ENCODE peak calls at places on chromosome 3, in five cellular contexts. J is HepG2, W is GM12878, A is K562, O is upper lobe of left lung. L is an unnamed sample.

GRCh38 chr3:99878005-99878404 is 60.3 kb downstream of the CMSS1 start:
- ATAC-seq in J (no peak), W (peak), A (peak), O (no peak), L (peak)

GRCh38 chr3:177429066-177429465 is 231.8 kb upstream of the TBL1XR1 start:
- ATAC-seq in J (no peak), W (no peak), A (no peak), O (no peak), L (peak)

GRCh38 chr3:66442254-66443249 is 58.3 kb downstream of the LRIG1 start:
- ATAC-seq in J (peak), W (no peak), A (no peak), O (peak), L (peak)

GRCh38 chr3:147630921-147631320 is 221.8 kb downstream of the ZIC1 start:
- ATAC-seq in J (no peak), W (no peak), A (no peak), O (no peak), L (no peak)

GRCh38 chr3:97421565-97421964 is 343.0 kb upstream of the ARL6 start:
- ATAC-seq in J (no peak), W (no peak), A (no peak), O (no peak), L (no peak)

GRCh38 chr3:110344487-110344886 is 727.1 kb upstream of the NECTIN3 start:
- ATAC-seq in J (peak), W (no peak), A (no peak), O (no peak), L (no peak)

GRCh38 chr3:4935347-4935746 is 43.9 kb upstream of the BHLHE40 start:
- ATAC-seq in J (no peak), W (peak), A (peak), O (no peak), L (no peak)

GRCh38 chr3:123773681-123774431 is 110.3 kb downstream of the MYLK start:
- ATAC-seq in J (peak), W (no peak), A (peak), O (peak), L (peak)

GRCh38 chr3:25429441-25429907 is 1.4 kb downstream of the RARB start:
- ATAC-seq in J (no peak), W (no peak), A (no peak), O (no peak), L (no peak)

GRCh38 chr3:143811602-143812001 is 36.7 kb downstream of the SLC9A9 start:
- ATAC-seq in J (no peak), W (no peak), A (no peak), O (no peak), L (peak)

GRCh38 chr3:168116279-168116678 is 20.6 kb upstream of the GOLIM4 start:
- ATAC-seq in J (no peak), W (peak), A (peak), O (peak), L (peak)

GRCh38 chr3:50689558-50689957 is 14.8 kb downstream of the DOCK3 start:
- ATAC-seq in J (no peak), W (no peak), A (peak), O (no peak), L (no peak)

GRCh38 chr3:153767601-153768558 is 353.3 kb upstream of the ARHGEF26 start:
- ATAC-seq in J (peak), W (peak), A (no peak), O (peak), L (peak)

GRCh38 chr3:53170325-53171108 is 9.5 kb downstream of the PRKCD start:
- ATAC-seq in J (peak), W (peak), A (no peak), O (peak), L (no peak)

GRCh38 chr3:50211930-50212329 is 6.9 kb downstream of the SLC38A3 start:
- ATAC-seq in J (no peak), W (peak), A (no peak), O (no peak), L (no peak)

GRCh38 chr3:55631766-55632331 is 144.7 kb upstream of the WNT5A start:
- ATAC-seq in J (no peak), W (peak), A (no peak), O (no peak), L (no peak)

GRCh38 chr3:23455084-23455483 is 252.0 kb downstream of the UBE2E2 start:
- ATAC-seq in J (no peak), W (no peak), A (no peak), O (no peak), L (peak)

GRCh38 chr3:50600141-50600753 is 11.3 kb downstream of the CISH start:
- ATAC-seq in J (no peak), W (no peak), A (peak), O (no peak), L (no peak)

GRCh38 chr3:12455740-12456139 is 28.5 kb upstream of the TSEN2 start:
- ATAC-seq in J (no peak), W (no peak), A (no peak), O (no peak), L (no peak)

GRCh38 chr3:38139191-38139590 is 730 bp downstream of the MYD88 start:
- ATAC-seq in J (no peak), W (no peak), A (no peak), O (no peak), L (no peak)

GRCh38 chr3:31522152-31522551 is 10.6 kb upstream of the STT3B start:
- ATAC-seq in J (no peak), W (peak), A (peak), O (peak), L (peak)

GRCh38 chr3:128349963-128350599 is 116.6 kb downstream of the DNAJB8 start:
- ATAC-seq in J (no peak), W (no peak), A (no peak), O (peak), L (no peak)

GRCh38 chr3:10522646-10523303 is 17.4 kb upstream of the ATP2B2 start:
- ATAC-seq in J (no peak), W (no peak), A (no peak), O (no peak), L (no peak)

GRCh38 chr3:40477671-40478070 is 749 bp downstream of the ZNF619 start:
- ATAC-seq in J (peak), W (peak), A (peak), O (no peak), L (no peak)

GRCh38 chr3:1195922-1196321 is 103.1 kb downstream of the CNTN6 start:
- ATAC-seq in J (no peak), W (no peak), A (no peak), O (no peak), L (no peak)

GRCh38 chr3:10758304-10759037 is 57.6 kb upstream of the SLC6A11 start:
- ATAC-seq in J (peak), W (peak), A (peak), O (peak), L (peak)

GRCh38 chr3:47976135-47976758 is 40.0 kb downstream of the MAP4 start:
- ATAC-seq in J (no peak), W (peak), A (no peak), O (no peak), L (no peak)

GRCh38 chr3:152151216-152151874 is 117.4 kb upstream of the MBNL1 start:
- ATAC-seq in J (no peak), W (peak), A (no peak), O (no peak), L (no peak)

GRCh38 chr3:111769110-111769509 is 90.0 kb upstream of the PHLDB2 start:
- ATAC-seq in J (peak), W (no peak), A (no peak), O (no peak), L (peak)

GRCh38 chr3:66378256-66378655 is 122.6 kb downstream of the LRIG1 start:
- ATAC-seq in J (no peak), W (peak), A (no peak), O (no peak), L (no peak)

GRCh38 chr3:87710028-87710427 is 348.8 kb downstream of the CGGBP1 start:
- ATAC-seq in J (no peak), W (peak), A (no peak), O (no peak), L (no peak)

GRCh38 chr3:107962946-107963345 is 127.9 kb downstream of the CD47 start:
- ATAC-seq in J (no peak), W (peak), A (no peak), O (no peak), L (no peak)

GRCh38 chr3:51384145-51384729 is 854 bp upstream of the MANF start:
- ATAC-seq in J (peak), W (peak), A (peak), O (peak), L (peak)

GRCh38 chr3:69642606-69643005 is 96.7 kb upstream of the MITF start:
- ATAC-seq in J (no peak), W (no peak), A (no peak), O (no peak), L (no peak)

GRCh38 chr3:183912895-183913579 is 28.4 kb upstream of the PARL start:
- ATAC-seq in J (peak), W (no peak), A (peak), O (no peak), L (no peak)

GRCh38 chr3:25396686-25397085 is 31.4 kb upstream of the RARB start:
- ATAC-seq in J (no peak), W (no peak), A (no peak), O (no peak), L (no peak)

GRCh38 chr3:98147179-98147578 is at the start of gene OR5H14:
- ATAC-seq in J (no peak), W (no peak), A (no peak), O (no peak), L (no peak)

GRCh38 chr3:132573657-132574260 is 23.3 kb upstream of the ACKR4 start:
- ATAC-seq in J (no peak), W (no peak), A (no peak), O (no peak), L (peak)

GRCh38 chr3:75329713-75330112 is 334.4 kb upstream of the FRG2C start:
- ATAC-seq in J (no peak), W (no peak), A (no peak), O (no peak), L (no peak)

DNA sequence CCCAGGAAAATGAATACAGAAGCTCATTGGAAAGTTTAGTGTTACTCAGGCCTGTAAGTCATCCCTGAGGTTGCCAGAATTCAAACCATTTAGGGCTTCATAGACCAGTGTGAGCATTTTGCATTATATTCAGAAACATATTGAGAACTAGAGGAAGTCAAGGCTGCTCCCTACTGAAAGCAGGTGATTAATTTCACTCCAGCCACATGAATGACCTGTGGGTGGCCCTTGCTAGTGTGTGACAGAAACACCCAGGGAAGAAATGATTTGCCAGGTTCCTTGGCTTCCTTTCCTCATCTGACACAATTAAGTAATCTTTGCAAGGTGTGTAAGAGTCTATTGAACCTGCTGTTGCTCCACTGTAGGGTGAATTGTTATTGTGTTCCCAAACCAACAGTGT is 61.8 kb downstream of the GAP43 start:
- ATAC-seq in J (no peak), W (peak), A (no peak), O (no peak), L (no peak)
- TF ChIP-seq EP300 in J (no peak), W (no peak), A (no peak), O (no peak), L (no peak)

GRCh38 chr3:196695849-196696226 is 16.2 kb downstream of the CEP19 start:
- ATAC-seq in J (no peak), W (no peak), A (no peak), O (no peak), L (no peak)
- TF ChIP-seq POLR2AphosphoS5 in J (no peak), W (no peak), A (no peak), O (no peak), L (no peak)

GRCh38 chr3:129482721-129483120 is 42.7 kb downstream of the IFT122 start:
- ATAC-seq in J (peak), W (peak), A (peak), O (no peak), L (no peak)
- TF ChIP-seq CTCF in J (peak), W (no peak), A (peak), O (no peak), L (no peak)

DNA sequence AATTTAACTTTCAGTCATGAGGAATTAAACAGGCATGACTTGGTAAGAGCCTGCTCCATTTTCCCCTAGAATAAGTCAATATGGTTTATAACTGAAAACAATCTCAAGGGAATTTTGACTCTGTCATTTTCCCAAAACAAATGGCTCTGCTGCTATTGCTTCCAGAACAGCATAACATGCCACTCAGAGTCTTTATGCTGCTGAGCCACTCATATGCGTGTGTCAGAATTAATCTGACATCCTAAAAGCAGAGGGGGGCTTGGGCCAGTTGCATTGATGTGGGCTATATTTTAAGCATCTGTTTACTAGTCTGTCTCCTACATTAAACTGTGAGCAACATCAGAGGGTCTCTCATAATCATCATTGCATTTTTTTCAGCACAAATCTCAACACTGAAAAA is 111.1 kb upstream of the ABI3BP start:
- ATAC-seq in J (no peak), W (no peak), A (no peak), O (no peak), L (no peak)
- TF ChIP-seq EP300 in J (no peak), W (no peak), A (no peak), O (no peak), L (no peak)

DNA sequence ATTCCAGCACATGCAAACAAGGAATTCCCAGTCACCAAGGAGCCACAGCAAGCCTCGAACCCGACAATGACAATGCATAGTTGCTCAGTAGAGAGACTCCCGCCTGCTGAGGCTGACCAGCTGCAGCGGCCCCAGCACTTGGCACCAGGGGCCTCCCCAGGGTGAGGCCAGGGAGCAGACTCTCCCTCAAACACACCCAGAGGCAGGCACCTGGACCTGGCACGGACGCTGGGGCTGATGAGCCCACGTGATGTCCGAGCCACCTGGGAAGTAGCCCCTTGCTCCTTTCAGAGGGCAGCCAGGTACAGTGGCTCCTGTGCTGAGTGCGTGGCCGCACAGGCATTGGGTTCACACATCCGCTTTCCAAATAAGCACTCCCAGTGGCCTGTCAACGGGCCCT is 315.9 kb upstream of the TGFBR2 start:
- ATAC-seq in J (no peak), W (no peak), A (no peak), O (no peak), L (no peak)
- TF ChIP-seq POLR2AphosphoS5 in J (no peak), W (no peak), A (no peak), O (no peak), L (no peak)

DNA sequence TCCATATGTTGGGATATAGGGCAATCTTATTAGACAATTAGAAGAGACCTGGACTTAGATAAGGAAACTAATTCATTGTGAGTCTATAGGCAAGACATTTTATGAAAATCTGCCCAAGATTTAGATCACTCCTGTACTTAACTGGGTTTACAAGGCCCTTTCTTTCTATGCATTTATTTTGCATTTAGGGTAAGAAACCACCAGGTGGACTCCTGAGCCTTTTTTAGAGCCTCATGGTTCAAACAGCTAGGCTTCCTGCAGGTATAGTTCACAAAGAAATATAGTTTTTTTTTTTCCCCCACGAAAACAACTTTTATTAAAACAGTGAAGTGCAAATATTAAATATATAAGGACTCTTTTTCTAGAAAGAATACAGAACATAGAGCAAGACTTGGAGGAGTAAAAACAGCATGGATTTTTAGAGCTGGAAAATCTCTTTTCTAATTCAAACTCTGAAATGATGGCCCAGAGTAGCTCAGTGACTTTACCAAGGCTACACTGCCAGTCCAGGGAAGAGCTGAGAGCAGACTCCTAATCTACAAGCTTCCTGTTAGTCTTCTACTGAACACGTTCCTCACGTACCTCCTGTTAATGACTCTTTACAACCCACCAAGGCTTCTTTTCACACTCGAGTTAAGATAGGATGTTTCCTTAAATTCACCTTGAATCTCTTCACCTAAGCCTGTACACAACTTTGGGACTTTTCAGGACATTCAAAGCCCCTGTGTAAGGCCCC is 401.0 kb upstream of the ATP11B start:
- ATAC-seq in J (no peak), W (no peak), A (peak), O (no peak), L (no peak)
- TF ChIP-seq CTCF in J (no peak), W (no peak), A (peak), O (no peak), L (no peak)

GRCh38 chr3:95923496-95924210 is 890.7 kb upstream of the EPHA6 start:
- ATAC-seq in J (no peak), W (no peak), A (no peak), O (no peak), L (peak)
- TF ChIP-seq EP300 in J (no peak), W (no peak), A (no peak), O (peak), L (no peak)

GRCh38 chr3:141336672-141337522 is 31.4 kb upstream of the ZBTB38 start:
- ATAC-seq in J (peak), W (peak), A (no peak), O (no peak), L (no peak)
- TF ChIP-seq POLR2AphosphoS5 in J (no peak), W (no peak), A (no peak), O (no peak), L (no peak)

GRCh38 chr3:126827121-126827520 is 123.1 kb downstream of the CHCHD6 start:
- ATAC-seq in J (no peak), W (no peak), A (no peak), O (peak), L (peak)
- TF ChIP-seq CTCF in J (no peak), W (no peak), A (no peak), O (no peak), L (no peak)

L was measured in gastroesophageal sphincter.